ENCODE peak calls at places on chromosomes 16 and 17, in six cellular contexts. Z is K562, G is HCT116, I is SK-N-SH, T is HepG2, K is GM12878. Q is an unnamed sample.
A peak's percentile ranks its signal among the peaks of the same experiment; 100 is the strongest.

GRCh38 chr17:13931111-13931526 is 138.2 kb upstream of the COX10 start:
- DNase-seq in I (no peak), Z (no peak), K (no peak), G (no peak), T (no peak), Q (no peak)

GRCh38 chr16:12025926-12026325 is 49.4 kb downstream of the SNX29 start:
- DNase-seq in K (no peak), I (no peak), T (no peak), G (no peak), Z (no peak), Q (no peak)

GRCh38 chr16:87333101-87333500 is 15.9 kb upstream of the C16orf95 start:
- DNase-seq in I (no peak), K (no peak), Z (no peak), T (no peak), G (no peak), Q (no peak)

GRCh38 chr16:87206646-87207451 is 110.3 kb downstream of the C16orf95 start:
- DNase-seq in G (peak; percentile 28), I (no peak), K (no peak), T (no peak), Z (no peak), Q (no peak)

GRCh38 chr17:5419356-5419958 is at the start of gene NUP88:
- DNase-seq in I (peak; percentile 96), T (peak; percentile 97), Z (peak; percentile 94), G (peak; percentile 95), K (peak; percentile 94), Q (peak; percentile 88)

GRCh38 chr16:69880640-69881133 is 70.4 kb upstream of the CLEC18A start:
- DNase-seq in I (no peak), G (no peak), Z (no peak), T (no peak), K (no peak), Q (no peak)

GRCh38 chr16:68031951-68032350 is 8.9 kb downstream of the DUS2 start:
- DNase-seq in T (no peak), K (no peak), I (no peak), Z (no peak), G (peak; percentile 36), Q (no peak)

GRCh38 chr17:11598274-11599221 is at the start of gene DNAH9:
- DNase-seq in T (peak; percentile 66), I (peak; percentile 92), G (no peak), Z (peak; percentile 86), K (no peak), Q (no peak)

GRCh38 chr16:57623251-57624043 is 5.0 kb upstream of the ADGRG1 start:
- DNase-seq in K (no peak), T (peak; percentile 91), I (no peak), Z (peak; percentile 67), G (peak; percentile 55), Q (no peak)

GRCh38 chr16:88069397-88070168 is 118.3 kb downstream of the BANP start:
- DNase-seq in Z (no peak), T (no peak), G (no peak), I (no peak), K (peak; percentile 39), Q (no peak)

GRCh38 chr17:17385502-17385901 is 82.3 kb downstream of the NT5M start:
- DNase-seq in Z (no peak), K (no peak), T (no peak), I (peak; percentile 76), G (no peak), Q (no peak)

GRCh38 chr16:48687421-48688038 is 77.5 kb upstream of the N4BP1 start:
- DNase-seq in I (peak; percentile 68), G (peak; percentile 60), Z (peak; percentile 81), T (peak; percentile 84), K (peak; percentile 13), Q (peak; percentile 46)

GRCh38 chr16:89695875-89696597 is 5.5 kb downstream of the SPATA2L start:
- DNase-seq in T (no peak), K (no peak), G (no peak), Z (no peak), I (peak; percentile 28), Q (no peak)

GRCh38 chr16:1972490-1972877 is 631 bp downstream of the TBL3 start:
- DNase-seq in K (no peak), T (no peak), G (no peak), I (peak; percentile 58), Z (peak; percentile 46), Q (no peak)

GRCh38 chr17:43669971-43670644 is 8.4 kb upstream of the MEOX1 start:
- DNase-seq in Z (no peak), K (peak; percentile 59), I (no peak), T (peak; percentile 52), G (no peak), Q (no peak)

GRCh38 chr16:10938321-10938720 is 3.9 kb downstream of the DEXI start:
- DNase-seq in K (no peak), T (no peak), I (no peak), Z (no peak), G (no peak), Q (no peak)

GRCh38 chr16:30115238-30115637 is 1.9 kb upstream of the GDPD3 start:
- DNase-seq in Z (no peak), K (no peak), T (no peak), I (no peak), G (no peak), Q (no peak)

GRCh38 chr17:16443390-16444257 is 28.3 kb downstream of the TRPV2 start:
- DNase-seq in Z (no peak), K (no peak), T (no peak), G (no peak), I (no peak), Q (no peak)

GRCh38 chr16:87965973-87966667 is 14.9 kb downstream of the BANP start:
- DNase-seq in K (no peak), Z (no peak), I (peak; percentile 82), T (no peak), G (no peak), Q (no peak)

GRCh38 chr16:66649636-66650205 is 45.2 kb downstream of the CMTM3 start:
- DNase-seq in I (no peak), T (no peak), G (no peak), Z (no peak), K (no peak), Q (no peak)

GRCh38 chr17:1562178-1562643 is 381 bp downstream of the PITPNA start:
- DNase-seq in Z (no peak), T (no peak), G (no peak), K (no peak), I (peak; percentile 85), Q (no peak)

GRCh38 chr16:50836121-50836541 is 94.2 kb downstream of the CYLD start:
- DNase-seq in I (no peak), Z (no peak), G (no peak), T (no peak), K (no peak), Q (no peak)

GRCh38 chr17:17613708-17614114 is 22.2 kb upstream of the PEMT start:
- DNase-seq in G (peak; percentile 70), I (peak; percentile 70), Z (peak; percentile 65), K (no peak), T (peak; percentile 63), Q (peak; percentile 67)

GRCh38 chr17:38747385-38748328 is 479 bp downstream of the PCGF2 start:
- DNase-seq in I (peak; percentile 80), G (no peak), K (no peak), T (no peak), Z (peak; percentile 61), Q (no peak)

GRCh38 chr17:63290784-63291183 is 155.3 kb downstream of the CYB561 start:
- DNase-seq in G (no peak), Z (no peak), I (no peak), K (no peak), T (no peak), Q (no peak)

GRCh38 chr17:50210249-50211225 is 9.1 kb upstream of the COL1A1 start:
- DNase-seq in K (no peak), T (peak; percentile 77), Z (peak; percentile 64), I (peak; percentile 75), G (no peak), Q (no peak)

GRCh38 chr16:24950275-24950674 is 64.9 kb downstream of the ARHGAP17 start:
- DNase-seq in I (no peak), G (no peak), Z (no peak), K (no peak), T (no peak), Q (no peak)

GRCh38 chr17:35774499-35774898 is 13.8 kb downstream of the C17orf50 start:
- DNase-seq in I (peak; percentile 85), T (no peak), Z (no peak), K (no peak), G (no peak), Q (no peak)

GRCh38 chr16:27217256-27217655 is 13.9 kb downstream of the KDM8 start:
- DNase-seq in I (peak; percentile 62), G (no peak), K (no peak), T (no peak), Z (peak; percentile 32), Q (no peak)
- TF ChIP-seq SIN3A in I (no peak), G (no peak), K (no peak), T (no peak), Z (no peak), Q (no peak)

DNA sequence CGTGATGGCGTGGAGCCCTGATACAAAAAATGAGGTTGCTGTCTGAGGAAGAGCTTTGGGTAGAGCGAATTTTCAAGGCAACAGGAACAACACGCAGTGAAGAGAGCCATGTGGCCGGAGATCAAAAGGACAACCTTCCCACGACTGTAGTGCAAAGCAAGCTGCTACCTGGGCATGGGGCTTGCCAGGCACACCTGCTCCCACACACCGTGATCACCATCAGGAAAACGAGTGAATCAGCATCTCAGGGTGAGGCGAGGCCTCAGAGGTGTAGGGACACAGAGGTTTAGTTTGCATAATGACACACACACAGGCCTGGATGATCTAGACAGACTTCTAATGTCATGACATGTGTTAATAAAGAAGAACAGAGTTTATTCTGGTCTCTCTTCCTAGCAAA is 65.7 kb downstream of the PARN start:
- DNase-seq in G (no peak), T (peak; percentile 45), I (no peak), K (no peak), Z (no peak), Q (no peak)
- TF ChIP-seq REST in G (no peak), T (no peak), I (no peak), K (no peak), Z (no peak), Q (no peak)

GRCh38 chr16:84247341-84247740 is 7.5 kb upstream of the KCNG4 start:
- DNase-seq in I (no peak), G (no peak), T (no peak), K (no peak), Z (no peak), Q (no peak)
- TF ChIP-seq SIN3A in I (no peak), G (no peak), T (no peak), K (no peak), Z (no peak), Q (no peak)

GRCh38 chr16:23348579-23349469 is 46.7 kb downstream of the SCNN1B start:
- DNase-seq in T (no peak), Z (peak; percentile 29), K (no peak), I (no peak), G (no peak), Q (no peak)
- TF ChIP-seq REST in T (no peak), Z (no peak), K (no peak), I (no peak), G (no peak), Q (no peak)

GRCh38 chr16:84976644-84977400 is 34.5 kb downstream of the ZDHHC7 start:
- DNase-seq in T (peak; percentile 97), Z (no peak), I (no peak), G (no peak), K (no peak), Q (no peak)
- TF ChIP-seq SIN3A in T (peak; percentile 48), Z (no peak), I (no peak), G (no peak), K (no peak), Q (no peak)

GRCh38 chr17:61487161-61487654 is 35.0 kb downstream of the TBX4 start:
- DNase-seq in Z (no peak), K (no peak), G (no peak), I (peak; percentile 74), T (no peak), Q (no peak)
- TF ChIP-seq REST in Z (no peak), K (no peak), G (no peak), I (no peak), T (no peak), Q (no peak)

Q was measured in Panc1.